ENCODE peak calls at places on chromosomes 16 and 17, in four cellular contexts. One of them, this sample, is unnamed. For H3K27me3, the result is how much of the 10 kb centered on the place peaks cover.

GRCh38 chr17:31261596-31261995 is 35.4 kb downstream of the OMG start:
- DNase-seq in PC-9: no peak
- DNase-seq in heart right ventricle: no peak
- DNase-seq in Karpas-422: no peak
- DNase-seq in this sample: no peak

GRCh38 chr17:927611-928461 is 51.7 kb downstream of the NXN start:
- DNase-seq in heart right ventricle: no peak
- DNase-seq in PC-9: peak
- DNase-seq in Karpas-422: no peak
- DNase-seq in this sample: no peak

GRCh38 chr16:70735141-70735979 is 49.5 kb upstream of the MTSS2 start:
- DNase-seq in Karpas-422: no peak
- DNase-seq in heart right ventricle: peak
- DNase-seq in PC-9: no peak
- DNase-seq in this sample: peak

GRCh38 chr17:17810374-17811248 is 26.2 kb downstream of the SREBF1 start:
- DNase-seq in Karpas-422: no peak
- DNase-seq in heart right ventricle: no peak
- DNase-seq in PC-9: no peak
- DNase-seq in this sample: no peak

GRCh38 chr17:79392598-79392997 is 218.3 kb downstream of the RBFOX3 start:
- DNase-seq in PC-9: no peak
- DNase-seq in heart right ventricle: no peak
- DNase-seq in Karpas-422: no peak
- DNase-seq in this sample: no peak

GRCh38 chr16:23835390-23836077 is at the start of gene PRKCB:
- DNase-seq in PC-9: no peak
- DNase-seq in Karpas-422: peak
- DNase-seq in heart right ventricle: peak
- DNase-seq in this sample: peak

GRCh38 chr17:47888293-47888692 is 7.7 kb upstream of the SP2 start:
- DNase-seq in Karpas-422: no peak
- DNase-seq in PC-9: no peak
- DNase-seq in heart right ventricle: no peak
- DNase-seq in this sample: no peak

GRCh38 chr17:79350516-79350915 is 260.3 kb downstream of the RBFOX3 start:
- DNase-seq in heart right ventricle: no peak
- DNase-seq in PC-9: no peak
- DNase-seq in Karpas-422: no peak
- DNase-seq in this sample: no peak

GRCh38 chr16:69083306-69083941 is 22.0 kb upstream of the HAS3 start:
- DNase-seq in Karpas-422: peak
- DNase-seq in heart right ventricle: no peak
- DNase-seq in PC-9: no peak
- DNase-seq in this sample: no peak

GRCh38 chr16:69085032-69085695 is 20.3 kb upstream of the HAS3 start:
- DNase-seq in Karpas-422: no peak
- DNase-seq in heart right ventricle: no peak
- DNase-seq in PC-9: no peak
- DNase-seq in this sample: no peak

GRCh38 chr16:69087161-69087581 is 18.3 kb upstream of the HAS3 start:
- DNase-seq in PC-9: no peak
- DNase-seq in Karpas-422: peak
- DNase-seq in heart right ventricle: no peak
- DNase-seq in this sample: no peak

GRCh38 chr16:69088684-69089083 is 16.8 kb upstream of the HAS3 start:
- DNase-seq in PC-9: no peak
- DNase-seq in Karpas-422: peak
- DNase-seq in heart right ventricle: no peak
- DNase-seq in this sample: no peak

GRCh38 chr16:69084301-69084700 is 21.2 kb upstream of the HAS3 start:
- DNase-seq in PC-9: no peak
- DNase-seq in Karpas-422: no peak
- DNase-seq in heart right ventricle: no peak
- DNase-seq in this sample: peak
- H3K27ac ChIP-seq in PC-9: no peak
- H3K27ac ChIP-seq in Karpas-422: no peak
- H3K27ac ChIP-seq in heart right ventricle: no peak
- H3K27ac ChIP-seq in this sample: no peak

GRCh38 chr17:68641276-68642117 is 40.3 kb upstream of the FAM20A start:
- DNase-seq in Karpas-422: no peak
- DNase-seq in PC-9: no peak
- DNase-seq in heart right ventricle: no peak
- DNase-seq in this sample: peak
- H3K27me3 ChIP-seq in Karpas-422: under half
- H3K27me3 ChIP-seq in PC-9: under half
- H3K27me3 ChIP-seq in heart right ventricle: under half
- H3K27me3 ChIP-seq in this sample: under half

GRCh38 chr16:30380072-30380471 is 2.3 kb downstream of the SEPTIN1 start:
- DNase-seq in heart right ventricle: no peak
- DNase-seq in Karpas-422: no peak
- DNase-seq in PC-9: no peak
- DNase-seq in this sample: no peak
- H3K4me3 ChIP-seq in heart right ventricle: no peak
- H3K4me3 ChIP-seq in Karpas-422: peak
- H3K4me3 ChIP-seq in PC-9: no peak
- H3K4me3 ChIP-seq in this sample: no peak

DNA sequence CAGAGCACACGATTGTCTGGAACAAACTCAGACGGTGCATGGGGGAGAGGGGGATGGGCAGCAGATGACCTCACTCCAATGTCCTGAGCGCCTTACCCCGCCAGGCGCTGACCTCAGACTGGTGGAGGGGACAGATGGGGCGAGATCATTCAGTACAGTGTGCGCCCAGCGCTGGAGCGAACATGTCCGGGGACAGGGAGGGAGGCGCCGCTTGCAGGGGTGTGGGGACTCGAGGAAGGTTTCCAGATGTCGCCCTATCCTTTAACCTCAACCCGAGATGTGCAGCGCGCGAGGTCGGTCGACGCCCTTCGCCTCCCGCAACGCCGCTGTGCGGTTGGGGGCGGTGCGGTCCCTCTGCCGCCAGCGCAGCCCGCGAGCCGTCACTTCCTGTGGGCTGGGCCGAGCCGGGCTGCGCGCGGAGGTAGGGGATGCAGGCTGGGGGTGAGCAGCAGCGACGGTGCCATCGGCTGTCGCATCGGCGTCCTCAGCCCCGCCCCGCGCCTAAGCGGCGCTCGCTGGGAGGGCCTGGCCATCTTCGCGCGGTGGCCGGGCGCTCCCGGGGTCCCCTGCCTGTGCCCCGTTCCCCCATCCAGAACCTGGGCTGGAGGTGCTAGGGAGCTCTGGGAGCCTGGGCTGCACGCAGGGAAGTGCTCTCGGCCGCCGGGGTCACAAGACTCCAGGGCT is 5.3 kb upstream of the CDR2L start:
- DNase-seq in Karpas-422: peak
- DNase-seq in PC-9: peak
- DNase-seq in heart right ventricle: peak
- DNase-seq in this sample: peak
- H3K27ac ChIP-seq in Karpas-422: no peak
- H3K27ac ChIP-seq in PC-9: no peak
- H3K27ac ChIP-seq in heart right ventricle: peak
- H3K27ac ChIP-seq in this sample: peak

DNA sequence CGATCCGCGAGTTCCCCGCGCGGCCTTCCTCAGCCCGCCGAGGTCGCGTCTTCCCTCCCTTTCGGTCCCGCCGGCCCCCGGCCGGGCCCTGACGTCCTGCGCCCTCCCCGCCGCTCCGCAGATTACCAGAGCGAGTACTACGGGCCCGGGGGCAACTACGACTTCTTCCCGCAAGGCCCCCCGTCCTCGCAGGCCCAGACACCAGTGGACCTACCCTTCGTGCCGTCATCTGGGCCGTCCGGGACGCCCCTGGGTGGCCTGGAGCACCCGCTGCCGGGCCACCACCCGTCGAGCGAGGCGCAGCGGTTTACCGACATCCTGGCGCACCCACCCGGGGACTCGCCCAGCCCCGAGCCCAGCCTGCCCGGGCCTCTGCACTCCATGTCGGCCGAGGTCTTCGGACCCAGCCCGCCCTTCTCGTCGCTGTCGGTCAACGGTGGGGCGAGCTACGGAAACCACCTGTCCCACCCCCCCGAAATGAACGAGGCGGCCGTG is 5.4 kb downstream of the LHX1 start:
- DNase-seq in PC-9: no peak
- DNase-seq in Karpas-422: no peak
- DNase-seq in heart right ventricle: no peak
- DNase-seq in this sample: no peak
- H3K27me3 ChIP-seq in PC-9: under half
- H3K27me3 ChIP-seq in Karpas-422: under half
- H3K27me3 ChIP-seq in heart right ventricle: half or more
- H3K27me3 ChIP-seq in this sample: half or more

GRCh38 chr16:81112453-81112852 is 16.3 kb upstream of the GCSH start:
- DNase-seq in heart right ventricle: no peak
- DNase-seq in PC-9: no peak
- DNase-seq in Karpas-422: no peak
- DNase-seq in this sample: no peak
- H3K4me3 ChIP-seq in heart right ventricle: no peak
- H3K4me3 ChIP-seq in PC-9: no peak
- H3K4me3 ChIP-seq in Karpas-422: no peak
- H3K4me3 ChIP-seq in this sample: no peak

GRCh38 chr16:11205065-11205699 is 50.8 kb downstream of the SOCS1 start:
- DNase-seq in PC-9: no peak
- DNase-seq in heart right ventricle: no peak
- DNase-seq in Karpas-422: no peak
- DNase-seq in this sample: peak
- H3K27ac ChIP-seq in PC-9: no peak
- H3K27ac ChIP-seq in heart right ventricle: no peak
- H3K27ac ChIP-seq in Karpas-422: no peak
- H3K27ac ChIP-seq in this sample: no peak

GRCh38 chr16:89033304-89033703 is 56.3 kb upstream of the CBFA2T3 start:
- DNase-seq in heart right ventricle: no peak
- DNase-seq in Karpas-422: no peak
- DNase-seq in PC-9: no peak
- DNase-seq in this sample: no peak
- H3K27me3 ChIP-seq in heart right ventricle: under half
- H3K27me3 ChIP-seq in Karpas-422: under half
- H3K27me3 ChIP-seq in PC-9: half or more
- H3K27me3 ChIP-seq in this sample: under half

GRCh38 chr17:5002121-5002788 is 4.5 kb downstream of the KIF1C start:
- DNase-seq in Karpas-422: no peak
- DNase-seq in heart right ventricle: no peak
- DNase-seq in PC-9: no peak
- DNase-seq in this sample: no peak

GRCh38 chr17:4999429-5000093 is 1.8 kb downstream of the KIF1C start:
- DNase-seq in Karpas-422: no peak
- DNase-seq in heart right ventricle: no peak
- DNase-seq in PC-9: no peak
- DNase-seq in this sample: no peak

GRCh38 chr17:4998027-4998665 is 396 bp downstream of the KIF1C start:
- DNase-seq in heart right ventricle: peak
- DNase-seq in Karpas-422: no peak
- DNase-seq in PC-9: no peak
- DNase-seq in this sample: no peak

GRCh38 chr17:4998666-4999428 is 1.1 kb downstream of the KIF1C start:
- DNase-seq in PC-9: no peak
- DNase-seq in heart right ventricle: no peak
- DNase-seq in Karpas-422: peak
- DNase-seq in this sample: no peak

GRCh38 chr17:5000237-5000639 is 2.5 kb downstream of the KIF1C start:
- DNase-seq in PC-9: no peak
- DNase-seq in heart right ventricle: peak
- DNase-seq in Karpas-422: no peak
- DNase-seq in this sample: peak
- H3K4me3 ChIP-seq in PC-9: no peak
- H3K4me3 ChIP-seq in heart right ventricle: no peak
- H3K4me3 ChIP-seq in Karpas-422: no peak
- H3K4me3 ChIP-seq in this sample: peak

GRCh38 chr17:82740906-82741759 is 5.7 kb downstream of the FN3K start:
- DNase-seq in PC-9: no peak
- DNase-seq in Karpas-422: peak
- DNase-seq in heart right ventricle: no peak
- DNase-seq in this sample: no peak

GRCh38 chr17:82743344-82744219 is 8.2 kb downstream of the FN3K start:
- DNase-seq in Karpas-422: no peak
- DNase-seq in heart right ventricle: no peak
- DNase-seq in PC-9: no peak
- DNase-seq in this sample: no peak

GRCh38 chr17:82736511-82737185 is 1.2 kb downstream of the FN3K start:
- DNase-seq in PC-9: no peak
- DNase-seq in Karpas-422: no peak
- DNase-seq in heart right ventricle: no peak
- DNase-seq in this sample: no peak

GRCh38 chr17:82734987-82735866 is at the start of gene FN3K:
- DNase-seq in Karpas-422: no peak
- DNase-seq in heart right ventricle: peak
- DNase-seq in PC-9: no peak
- DNase-seq in this sample: peak

DNA sequence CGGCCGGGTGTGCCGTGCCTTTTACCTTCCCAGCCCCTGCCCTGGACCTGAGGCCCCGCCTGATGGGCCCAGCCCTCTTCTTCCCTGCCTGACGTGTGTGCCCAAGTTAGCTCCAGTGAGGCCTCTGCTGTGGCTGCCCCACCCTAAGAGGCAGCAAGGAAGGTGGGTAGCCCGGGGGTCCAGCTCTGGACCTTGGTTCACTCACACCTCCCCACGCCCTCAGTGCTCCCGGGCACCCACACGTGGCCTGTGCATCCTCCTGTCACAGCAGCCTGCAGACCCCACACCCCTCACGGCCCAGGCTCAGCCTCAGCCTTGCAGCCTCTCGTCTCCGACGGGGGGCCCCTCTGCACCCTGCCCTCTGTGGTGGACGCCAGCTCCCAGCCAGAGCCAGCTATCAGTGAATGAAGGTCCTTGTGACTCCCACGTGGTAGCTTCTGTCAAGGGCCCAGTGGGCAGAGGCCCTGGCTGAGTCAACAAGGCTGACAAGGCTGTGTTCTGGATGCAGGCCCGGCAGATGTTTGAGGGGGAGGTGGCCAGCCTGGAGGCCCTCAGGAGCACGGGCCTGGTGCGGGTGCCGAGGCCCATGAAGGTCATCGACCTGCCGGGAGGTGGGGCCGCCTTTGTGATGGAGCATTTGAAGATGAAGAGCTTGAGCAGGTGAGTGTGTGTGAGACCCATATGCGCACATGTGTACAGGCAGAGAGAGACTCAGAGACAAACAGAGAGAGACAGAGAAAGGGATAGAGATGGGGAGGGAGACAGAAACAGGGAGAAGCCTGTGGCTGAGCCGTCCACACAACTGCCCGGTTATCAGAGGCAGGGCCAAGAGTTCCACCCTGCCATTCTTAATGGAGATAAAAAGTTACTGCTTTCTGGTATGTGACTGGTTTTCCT is 2.8 kb downstream of the FN3K start:
- DNase-seq in PC-9: no peak
- DNase-seq in heart right ventricle: peak
- DNase-seq in Karpas-422: no peak
- DNase-seq in this sample: no peak
- H3K27ac ChIP-seq in PC-9: no peak
- H3K27ac ChIP-seq in heart right ventricle: peak
- H3K27ac ChIP-seq in Karpas-422: no peak
- H3K27ac ChIP-seq in this sample: no peak

This sample was measured in cardiac muscle cell.